ENCODE peak calls at places on chromosomes 4 and X, in ten cellular contexts. O is endodermal cell; G is effector memory CD4-positive, alpha-beta T cell; J is naive thymus-derived CD8-positive, alpha-beta T cell; V is lower lobe of right lung; Z is germinal center; F is NCI-H1092; X is GM10248; A is ecto neural progenitor cell; B is AG20443. Q is an unnamed sample.

GRCh38 chrX:87572911-87573310 is 55.3 kb downstream of the KLHL4 start:
- DNase-seq in O (no peak), G (no peak), J (no peak), V (no peak), Z (no peak), F (no peak), X (no peak), A (no peak), B (no peak), Q (no peak)

GRCh38 chr4:185210102-185210981 is 944 bp downstream of the SNX25 start:
- DNase-seq in O (peak), G (peak), J (peak), V (peak), Z (peak), F (peak), X (no peak), A (peak), B (peak), Q (peak)

GRCh38 chrX:98459669-98460068 is 1576.0 kb downstream of the RPA4 start:
- DNase-seq in O (no peak), G (no peak), J (no peak), V (no peak), Z (no peak), F (no peak), X (no peak), A (no peak), B (no peak), Q (no peak)

GRCh38 chr4:169677150-169677732 is 56.9 kb downstream of the CLCN3 start:
- DNase-seq in O (no peak), G (no peak), J (no peak), V (no peak), Z (no peak), F (no peak), X (no peak), A (no peak), B (no peak), Q (no peak)

GRCh38 chr4:7411491-7411890 is 23.2 kb downstream of the PSAPL1 start:
- DNase-seq in O (no peak), G (no peak), J (no peak), V (no peak), Z (no peak), F (no peak), X (no peak), A (no peak), B (no peak), Q (no peak)

GRCh38 chr4:159484049-159484448 is 381.2 kb downstream of the RAPGEF2 start:
- DNase-seq in O (no peak), G (no peak), J (no peak), V (no peak), Z (no peak), F (no peak), X (no peak), A (no peak), B (no peak), Q (no peak)

GRCh38 chrX:28787206-28787605 is 200.0 kb downstream of the IL1RAPL1 start:
- DNase-seq in O (no peak), G (no peak), J (no peak), V (no peak), Z (no peak), F (no peak), X (no peak), A (no peak), B (peak), Q (no peak)

GRCh38 chrX:20637351-20637750 is 370.6 kb upstream of the RPS6KA3 start:
- DNase-seq in O (no peak), G (no peak), J (no peak), V (no peak), Z (no peak), F (no peak), X (no peak), A (no peak), B (peak), Q (no peak)

GRCh38 chr4:76035799-76036389 is at the start of gene CXCL11:
- DNase-seq in O (no peak), G (no peak), J (no peak), V (no peak), Z (no peak), F (no peak), X (no peak), A (no peak), B (no peak), Q (no peak)

GRCh38 chr4:7828926-7829325 is 110.7 kb downstream of the AFAP1 start:
- DNase-seq in O (no peak), G (no peak), J (no peak), V (no peak), Z (no peak), F (no peak), X (no peak), A (no peak), B (no peak), Q (no peak)

GRCh38 chrX:2676794-2677675 is 14.1 kb upstream of the CD99 start:
- DNase-seq in O (no peak), G (no peak), J (no peak), V (no peak), Z (no peak), F (no peak), X (no peak), A (no peak), B (peak), Q (no peak)

GRCh38 chr4:45131020-45131419 is 404.7 kb upstream of the GNPDA2 start:
- DNase-seq in O (no peak), G (no peak), J (no peak), V (no peak), Z (no peak), F (no peak), X (no peak), A (no peak), B (no peak), Q (no peak)

GRCh38 chr4:3780347-3781171 is 14.4 kb downstream of the ADRA2C start:
- DNase-seq in O (peak), G (no peak), J (no peak), V (no peak), Z (no peak), F (no peak), X (no peak), A (no peak), B (no peak), Q (no peak)

GRCh38 chr4:128163177-128164117 is 102.3 kb downstream of the LARP1B start:
- DNase-seq in O (peak), G (no peak), J (no peak), V (no peak), Z (no peak), F (no peak), X (no peak), A (no peak), B (peak), Q (no peak)

GRCh38 chr4:184157322-184157721 is 60.4 kb downstream of the ENPP6 start:
- DNase-seq in O (no peak), G (no peak), J (no peak), V (no peak), Z (no peak), F (no peak), X (no peak), A (no peak), B (no peak), Q (no peak)

GRCh38 chr4:146222313-146222712 is 8.0 kb downstream of the REELD1 start:
- DNase-seq in O (no peak), G (no peak), J (no peak), V (no peak), Z (no peak), F (no peak), X (no peak), A (no peak), B (peak), Q (no peak)

GRCh38 chrX:38891641-38892413 is 90.6 kb downstream of the MID1IP1 start:
- DNase-seq in O (no peak), G (no peak), J (no peak), V (no peak), Z (no peak), F (no peak), X (peak), A (no peak), B (no peak), Q (no peak)

GRCh38 chrX:37659047-37659446 is 26.5 kb upstream of the XK start:
- DNase-seq in O (no peak), G (no peak), J (no peak), V (no peak), Z (no peak), F (no peak), X (no peak), A (no peak), B (no peak), Q (no peak)

GRCh38 chr4:179695175-179695574 is 2252.9 kb upstream of the AGA start:
- DNase-seq in O (no peak), G (no peak), J (no peak), V (no peak), Z (no peak), F (no peak), X (no peak), A (no peak), B (no peak), Q (no peak)

GRCh38 chr4:80361329-80361900 is 25.9 kb downstream of the CFAP299 start:
- DNase-seq in O (no peak), G (no peak), J (no peak), V (no peak), Z (peak), F (no peak), X (peak), A (no peak), B (peak), Q (no peak)

GRCh38 chrX:99705696-99706095 is 704.4 kb downstream of the PCDH19 start:
- DNase-seq in O (no peak), G (no peak), J (no peak), V (no peak), Z (no peak), F (no peak), X (no peak), A (no peak), B (no peak), Q (no peak)

GRCh38 chr4:53908661-53909078 is 155.7 kb downstream of the CHIC2 start:
- DNase-seq in O (no peak), G (no peak), J (no peak), V (no peak), Z (peak), F (peak), X (peak), A (no peak), B (peak), Q (no peak)